ENCODE peak calls at places on chromosomes 6 and 20, in four cellular contexts. F, P, U and Z are unnamed samples.

GRCh38 chr6:90369024-90369519 is 72.4 kb upstream of the BACH2 start:
- DNase-seq in F (peak), P (no peak), U (peak), Z (peak)

GRCh38 chr6:106748547-106749207 is 119.3 kb downstream of the QRSL1 start:
- DNase-seq in F (no peak), P (no peak), U (no peak), Z (no peak)

GRCh38 chr6:121823437-121823851 is 388.0 kb downstream of the GJA1 start:
- DNase-seq in F (peak), P (no peak), U (no peak), Z (no peak)

GRCh38 chr6:146286976-146287375 is 256.7 kb upstream of the RAB32 start:
- DNase-seq in F (no peak), P (no peak), U (no peak), Z (peak)

GRCh38 chr6:87817226-87817625 is 115.2 kb upstream of the AKIRIN2 start:
- DNase-seq in F (no peak), P (no peak), U (no peak), Z (no peak)

GRCh38 chr20:8454137-8454712 is 322.2 kb downstream of the PLCB1 start:
- DNase-seq in F (peak), P (peak), U (peak), Z (peak)

GRCh38 chr6:128007658-128008057 is 106.8 kb upstream of the THEMIS start:
- DNase-seq in F (no peak), P (no peak), U (no peak), Z (no peak)

GRCh38 chr6:127348046-127348661 is 4.7 kb upstream of the ECHDC1 start:
- DNase-seq in F (no peak), P (no peak), U (no peak), Z (no peak)

GRCh38 chr6:35191899-35192298 is 21.9 kb upstream of the SCUBE3 start:
- DNase-seq in F (no peak), P (no peak), U (no peak), Z (no peak)

GRCh38 chr6:22975079-22975478 is 405.7 kb downstream of the HDGFL1 start:
- DNase-seq in F (no peak), P (no peak), U (no peak), Z (no peak)

DNA sequence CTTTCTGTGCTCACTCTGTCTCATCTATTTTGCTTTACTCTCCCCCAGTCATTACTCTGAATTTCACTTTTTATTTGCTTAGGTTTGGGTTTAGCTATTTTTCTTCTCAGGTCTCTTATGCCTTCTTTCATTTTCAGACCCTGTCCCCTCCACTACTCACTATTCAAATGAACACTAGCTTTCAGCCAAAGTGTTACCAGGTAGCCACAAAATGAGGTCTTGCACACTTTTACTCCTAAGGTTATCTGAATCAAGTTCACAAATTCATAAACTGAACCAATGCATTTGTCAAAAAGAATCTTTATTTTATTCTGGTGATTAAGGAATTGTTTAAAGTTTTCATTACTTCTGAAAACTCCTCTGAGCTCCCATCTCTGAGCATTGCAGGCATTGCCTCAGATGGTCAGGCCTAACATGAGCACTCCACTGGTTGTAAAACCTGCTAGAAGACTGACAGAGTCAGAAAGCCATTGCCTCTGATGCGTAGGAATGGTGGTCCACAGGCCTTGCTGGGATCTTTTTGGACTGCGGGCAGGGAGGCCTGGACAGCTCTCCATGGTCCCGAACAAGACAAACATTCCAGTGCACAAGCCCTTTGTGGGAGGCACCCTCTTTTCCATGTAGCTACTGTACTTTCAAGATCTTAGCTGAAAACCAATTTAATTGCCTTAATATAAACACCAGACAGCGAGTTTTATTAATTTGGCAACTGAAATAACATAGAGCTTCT is 48.5 kb downstream of the FYN start:
- DNase-seq in F (no peak), P (no peak), U (no peak), Z (no peak)
- TF ChIP-seq REST in F (no peak), P (peak), U (no peak), Z (no peak)

GRCh38 chr20:40471261-40471629 is 217.8 kb downstream of the MAFB start:
- DNase-seq in F (peak), P (peak), U (no peak), Z (no peak)
- TF ChIP-seq CTCF in F (no peak), P (no peak), U (peak), Z (no peak)

GRCh38 chr6:129875610-129876515 is 14.7 kb upstream of the TMEM244 start:
- DNase-seq in F (no peak), P (no peak), U (no peak), Z (no peak)
- H3K4me3 ChIP-seq in F (no peak), P (no peak), U (no peak), Z (no peak)

GRCh38 chr6:30884521-30885480 is 482 bp downstream of the DDR1 start:
- DNase-seq in F (no peak), P (peak), U (no peak), Z (no peak)

GRCh38 chr6:30885481-30885998 is 1.2 kb downstream of the DDR1 start:
- DNase-seq in F (peak), P (peak), U (no peak), Z (no peak)

GRCh38 chr6:30886897-30887255 is 2.6 kb downstream of the DDR1 start:
- DNase-seq in F (no peak), P (peak), U (no peak), Z (no peak)

GRCh38 chr6:30887901-30888300 is 3.6 kb downstream of the DDR1 start:
- DNase-seq in F (no peak), P (peak), U (no peak), Z (no peak)

GRCh38 chr6:30885999-30886896 is 1.9 kb downstream of the DDR1 start:
- DNase-seq in F (peak), P (peak), U (peak), Z (no peak)
- TF ChIP-seq REST in F (no peak), P (peak), U (no peak), Z (no peak)

DNA sequence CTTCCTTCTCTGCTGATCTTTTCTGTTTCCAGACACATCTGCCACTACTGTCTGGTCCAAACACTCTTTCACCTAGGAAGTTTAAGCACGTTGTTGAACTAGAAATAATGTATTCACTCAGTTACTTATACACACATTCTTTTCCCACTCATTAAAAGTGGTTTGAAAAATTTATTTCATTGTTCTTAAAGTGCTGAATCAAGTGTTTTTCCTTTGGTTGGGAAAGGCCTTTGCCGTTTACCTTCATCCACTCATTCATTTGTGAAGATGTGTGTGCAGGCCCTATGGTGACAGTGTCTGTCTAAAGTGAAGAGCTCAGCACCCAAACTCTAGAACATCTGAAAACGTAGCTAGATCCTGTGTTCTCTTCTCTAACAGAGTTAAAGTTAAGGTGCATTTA is 64.2 kb upstream of the AGPAT4 start:
- DNase-seq in F (no peak), P (no peak), U (no peak), Z (no peak)
- TF ChIP-seq CTCF in F (no peak), P (no peak), U (no peak), Z (no peak)

GRCh38 chr20:6164421-6165341 is 41.9 kb upstream of the FERMT1 start:
- DNase-seq in F (no peak), P (no peak), U (peak), Z (no peak)
- H3K4me3 ChIP-seq in F (no peak), P (no peak), U (no peak), Z (no peak)